ENCODE peak calls at places on chromosome 16, in five cellular contexts. M, L, R, K and P are unnamed samples.

GRCh38 chr16:57316390-57317017 is 32.0 kb upstream of the PLLP start:
- DNase-seq in K (peak), R (peak), L (no peak), M (no peak), P (no peak)

GRCh38 chr16:81494434-81494806 is 49.8 kb downstream of the CMIP start:
- DNase-seq in L (no peak), M (no peak), R (no peak), K (no peak), P (no peak)

GRCh38 chr16:88331989-88332920 is 50.5 kb upstream of the ZNF469 start:
- DNase-seq in R (peak), K (peak), L (peak), M (peak), P (no peak)

GRCh38 chr16:49542391-49542891 is 168.8 kb downstream of the C16orf78 start:
- DNase-seq in L (no peak), R (no peak), M (no peak), K (no peak), P (no peak)

GRCh38 chr16:67241008-67241900 is 6.0 kb downstream of the FHOD1 start:
- DNase-seq in L (peak), K (peak), M (peak), R (peak), P (no peak)

GRCh38 chr16:69126221-69126620 is 6.2 kb downstream of the CHTF8 start:
- DNase-seq in M (no peak), R (no peak), K (no peak), L (no peak), P (no peak)

GRCh38 chr16:89732142-89732917 is 11.0 kb downstream of the ZNF276 start:
- DNase-seq in L (no peak), K (no peak), M (no peak), R (no peak), P (no peak)

GRCh38 chr16:48542020-48542473 is 67.9 kb downstream of the N4BP1 start:
- DNase-seq in K (peak), R (peak), M (peak), L (no peak), P (no peak)

GRCh38 chr16:57479422-57480126 is 6.7 kb downstream of the DOK4 start:
- DNase-seq in K (no peak), M (no peak), L (peak), R (peak), P (peak)

GRCh38 chr16:13702614-13703013 is 217.3 kb upstream of the ERCC4 start:
- DNase-seq in R (no peak), L (no peak), K (no peak), M (peak), P (no peak)

GRCh38 chr16:55563797-55564196 is 2.7 kb upstream of the CAPNS2 start:
- DNase-seq in K (no peak), L (no peak), M (no peak), R (no peak), P (no peak)

GRCh38 chr16:67294927-67295326 is 15.6 kb downstream of the PLEKHG4 start:
- DNase-seq in L (no peak), M (no peak), K (no peak), R (peak), P (no peak)

GRCh38 chr16:83470406-83470805 is 337.4 kb upstream of the HSBP1 start:
- DNase-seq in L (no peak), M (no peak), R (peak), K (no peak), P (no peak)

GRCh38 chr16:180921-181667 is 835 bp downstream of the HBQ1 start:
- DNase-seq in L (peak), K (peak), R (peak), M (peak), P (peak)

GRCh38 chr16:27712251-27712711 is 162.3 kb downstream of the KATNIP start:
- DNase-seq in M (no peak), K (no peak), R (no peak), L (no peak), P (no peak)

GRCh38 chr16:48087639-48088038 is 68.2 kb downstream of the ABCC12 start:
- DNase-seq in M (no peak), K (no peak), R (no peak), L (no peak), P (no peak)

GRCh38 chr16:4624827-4625616 is 396 bp downstream of the MGRN1 start:
- DNase-seq in R (peak), M (peak), L (peak), K (no peak), P (peak)

GRCh38 chr16:4623593-4623992 is 1.0 kb upstream of the MGRN1 start:
- DNase-seq in K (no peak), M (no peak), R (no peak), L (no peak), P (no peak)

GRCh38 chr16:4626396-4626795 is 1.8 kb downstream of the MGRN1 start:
- DNase-seq in L (no peak), M (no peak), K (no peak), R (no peak), P (no peak)

GRCh38 chr16:4625617-4626159 is 1.1 kb downstream of the MGRN1 start:
- DNase-seq in M (no peak), R (no peak), L (no peak), K (no peak), P (no peak)

DNA sequence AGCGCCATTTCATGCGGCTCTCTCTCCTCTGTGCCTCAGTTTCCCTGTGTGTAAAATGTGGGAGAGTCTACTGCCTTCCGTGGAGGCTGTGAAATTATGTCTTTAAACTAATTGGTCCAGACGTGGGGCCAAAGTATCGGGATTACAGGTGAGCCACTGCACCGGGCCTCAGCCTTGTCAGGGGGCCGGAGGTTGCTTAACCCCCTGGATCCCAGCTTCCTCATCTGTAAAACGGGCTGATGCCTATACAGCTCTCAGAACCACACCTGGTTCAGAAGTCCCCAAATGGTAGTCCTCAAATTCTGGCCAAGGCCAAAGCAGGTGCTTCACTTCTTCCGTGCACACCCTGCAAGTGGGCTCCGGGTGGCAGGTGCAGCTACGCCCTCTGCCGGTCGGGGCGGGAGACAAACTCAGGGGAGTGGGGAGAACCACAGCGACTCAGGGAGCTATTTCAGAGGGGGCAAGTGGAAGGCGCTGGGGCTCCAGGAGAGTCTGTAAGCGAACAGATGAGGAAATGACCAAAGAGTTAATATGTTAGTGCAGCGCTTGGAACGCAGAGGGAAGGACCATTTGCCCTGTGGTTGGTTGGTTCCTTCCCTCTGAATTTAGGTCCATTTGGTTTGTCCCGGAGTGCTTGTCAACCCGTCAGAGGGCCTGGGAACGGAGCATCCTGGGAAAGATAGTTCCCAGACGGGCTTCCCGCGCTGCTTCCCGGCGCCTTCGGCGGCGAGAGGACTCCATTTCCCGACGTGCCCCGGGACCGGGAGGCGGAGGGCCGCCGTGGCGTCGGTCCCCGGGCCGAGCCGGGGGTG is at the start of gene MGRN1:
- DNase-seq in K (peak), R (peak), L (peak), M (peak), P (peak)
- TF ChIP-seq POLR2A in K (no peak), R (no peak), L (no peak), M (no peak), P (no peak)

DNA sequence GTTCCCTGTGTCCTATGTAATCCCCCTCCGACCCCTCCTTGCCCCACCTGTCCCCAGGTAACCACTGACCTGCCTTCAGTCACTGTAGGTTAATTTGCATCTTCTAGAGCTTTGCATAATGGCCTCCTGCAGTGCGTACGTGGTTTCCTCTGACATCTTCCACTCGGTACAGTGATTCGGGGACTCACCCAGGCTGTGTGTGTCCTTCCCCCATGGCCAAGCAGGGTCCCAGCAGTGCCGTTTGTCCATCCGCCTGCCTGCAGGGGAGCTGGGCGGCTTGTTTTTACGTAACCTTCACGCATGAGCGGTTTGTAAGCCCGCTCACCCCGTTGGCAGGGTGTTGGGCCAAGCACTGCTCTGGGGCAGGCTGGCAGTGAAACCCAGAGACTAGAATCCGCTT is 7.9 kb downstream of the MAPK8IP3 start:
- DNase-seq in K (no peak), L (no peak), M (peak), R (no peak), P (no peak)
- TF ChIP-seq POLR2A in K (no peak), L (no peak), M (no peak), R (no peak), P (no peak)

DNA sequence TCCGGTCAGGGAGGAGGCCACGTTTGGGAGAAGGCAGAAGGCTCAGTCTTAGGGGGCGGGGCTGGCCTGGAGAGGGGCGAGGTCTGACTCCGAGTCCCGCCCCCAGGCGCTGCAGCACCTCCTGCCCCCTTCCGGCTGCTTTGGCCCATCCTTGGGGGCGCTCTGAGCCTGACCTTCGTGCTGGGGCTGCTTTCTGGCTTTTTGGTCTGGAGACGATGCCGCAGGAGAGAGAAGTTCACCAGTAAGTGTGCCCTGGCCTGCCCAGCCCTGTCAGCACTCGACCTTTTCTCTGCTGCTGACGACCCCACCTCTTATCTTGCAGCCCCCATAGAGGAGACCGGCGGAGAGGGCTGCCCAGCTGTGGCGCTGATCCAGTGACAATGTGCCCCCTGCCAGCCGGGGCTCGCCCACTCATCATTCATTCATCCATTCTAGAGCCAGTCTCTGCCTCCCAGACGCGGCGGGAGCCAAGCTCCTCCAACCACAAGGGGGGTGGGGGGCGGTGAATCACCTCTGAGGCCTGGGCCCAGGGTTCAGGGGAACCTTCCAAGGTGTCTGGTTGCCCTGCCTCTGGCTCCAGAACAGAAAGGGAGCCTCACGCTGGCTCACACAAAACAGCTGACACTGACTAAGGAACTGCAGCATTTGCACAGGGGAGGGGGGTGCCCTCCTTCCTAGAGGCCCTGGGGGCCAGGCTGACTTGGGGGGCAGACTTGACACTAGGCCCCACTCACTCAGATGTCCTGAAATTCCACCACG is 1.5 kb downstream of the TNFRSF12A start:
- DNase-seq in R (peak), L (peak), M (peak), K (peak), P (peak)
- TF ChIP-seq POLR2A in R (peak), L (no peak), M (no peak), K (peak), P (no peak)

GRCh38 chr16:21554795-21555585 is 44.4 kb upstream of the METTL9 start:
- DNase-seq in K (peak), L (peak), M (peak), R (peak), P (peak)
- TF ChIP-seq POLR2A in K (no peak), L (no peak), M (no peak), R (peak), P (peak)

DNA sequence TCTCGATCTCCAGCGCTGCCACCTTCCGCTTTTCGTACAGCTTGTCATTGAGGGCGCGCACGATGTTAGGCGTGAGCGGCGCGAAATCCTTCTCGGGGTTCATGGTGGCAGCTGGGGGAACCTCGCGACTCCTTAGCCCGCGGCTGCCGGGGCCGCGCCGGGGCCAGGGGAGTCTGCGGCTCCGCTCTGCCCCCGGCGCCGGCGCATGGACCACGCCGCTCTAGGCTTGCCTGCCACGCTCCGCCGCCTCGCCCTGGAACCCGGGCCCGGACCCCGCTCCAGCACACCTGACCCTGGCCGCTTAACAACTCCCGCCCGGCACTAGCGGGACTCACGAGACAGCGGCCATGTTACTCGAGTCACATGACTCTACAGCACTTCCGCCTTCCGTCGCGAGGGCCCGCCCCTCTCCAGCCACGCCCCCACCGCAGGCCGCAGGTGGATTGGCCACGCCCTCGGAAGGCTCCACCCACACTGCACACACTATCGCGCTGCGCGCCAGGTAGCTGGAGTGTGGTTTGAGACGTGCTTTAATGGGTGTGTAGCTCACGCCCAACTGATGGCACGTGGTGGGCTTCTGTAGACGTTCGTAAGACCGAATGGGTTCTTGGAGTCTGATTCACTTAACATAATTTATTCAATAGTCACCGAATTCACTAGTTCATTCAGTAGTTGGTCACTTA is at the start of gene VAC14:
- DNase-seq in R (peak), M (peak), K (peak), L (peak), P (peak)
- TF ChIP-seq POLR2A in R (peak), M (no peak), K (peak), L (no peak), P (peak)

DNA sequence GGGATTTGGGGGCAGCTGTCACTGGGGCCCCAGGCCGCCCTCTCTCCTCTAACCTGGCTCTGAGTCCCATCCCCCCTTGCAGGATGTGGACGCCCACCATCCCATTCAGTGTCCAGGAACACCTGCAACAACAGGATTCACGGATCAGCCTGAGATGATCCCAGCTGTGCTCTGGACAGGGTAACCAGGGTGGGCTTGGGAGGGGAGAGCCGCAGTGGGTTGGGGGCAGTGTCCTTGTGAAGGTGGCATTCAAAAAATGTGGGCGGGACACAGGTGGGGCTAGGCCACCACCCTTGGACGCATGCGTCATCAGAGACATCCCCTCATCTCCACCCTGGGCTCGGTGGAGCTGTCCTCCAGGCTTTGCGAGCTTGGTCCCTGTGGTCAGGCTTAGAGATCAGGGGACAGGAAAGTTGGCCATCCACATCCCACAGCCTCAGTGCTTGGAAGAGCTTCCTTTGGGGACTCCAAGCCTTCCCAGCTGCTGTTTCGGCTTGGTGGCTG is 19.1 kb downstream of the DEXI start:
- DNase-seq in L (no peak), R (no peak), M (no peak), K (no peak), P (no peak)
- TF ChIP-seq POLR2A in L (no peak), R (no peak), M (no peak), K (no peak), P (no peak)